ENCODE peak calls at places on chromosome 17, in eight cellular contexts. J is mucosa of descending colon, I is omental fat pad, K is progenitor cell of endocrine pancreas, N is upper lobe of right lung, V is ascending aorta, W is MM.1S, U is epithelial cell of proximal tubule. D is an unnamed sample.

GRCh38 chr17:32914181-32914580 is 13.8 kb upstream of the TMEM98 start:
- DNase-seq in J (no peak), I (no peak), K (no peak), N (no peak), V (no peak), W (no peak), U (no peak), D (no peak)

GRCh38 chr17:50261051-50261915 is 13.0 kb upstream of the TMEM92 start:
- DNase-seq in J (no peak), I (no peak), K (no peak), N (peak; percentile 42), V (no peak), W (no peak), U (no peak), D (peak; percentile 39)

GRCh38 chr17:81457917-81458555 is 54.6 kb downstream of the ACTG1 start:
- DNase-seq in J (no peak), I (no peak), K (no peak), N (no peak), V (no peak), W (no peak), U (no peak), D (no peak)

GRCh38 chr17:16377804-16378400 is 3.0 kb upstream of the UBB start:
- DNase-seq in J (no peak), I (no peak), K (no peak), N (no peak), V (no peak), W (no peak), U (no peak), D (no peak)

GRCh38 chr17:14304876-14305636 is 4.2 kb downstream of the HS3ST3B1 start:
- DNase-seq in J (no peak), I (no peak), K (no peak), N (no peak), V (no peak), W (no peak), U (no peak), D (no peak)

GRCh38 chr17:39576187-39576586 is 31.5 kb downstream of the NEUROD2 start:
- DNase-seq in J (no peak), I (no peak), K (no peak), N (no peak), V (no peak), W (no peak), U (no peak), D (no peak)

GRCh38 chr17:28912281-28912937 is 9.5 kb upstream of the DHRS13 start:
- DNase-seq in J (peak; percentile 86), I (no peak), K (no peak), N (no peak), V (no peak), W (no peak), U (no peak), D (no peak)

GRCh38 chr17:81392909-81393654 is 2.2 kb upstream of the BAHCC1 start:
- DNase-seq in J (peak; percentile 64), I (no peak), K (no peak), N (no peak), V (no peak), W (no peak), U (no peak), D (no peak)

GRCh38 chr17:1480747-1481465 is 11.6 kb downstream of the MYO1C start:
- DNase-seq in J (no peak), I (no peak), K (no peak), N (no peak), V (no peak), W (no peak), U (no peak), D (no peak)

GRCh38 chr17:55549140-55549539 is 37.9 kb upstream of the SMIM36 start:
- DNase-seq in J (no peak), I (no peak), K (no peak), N (no peak), V (no peak), W (peak; percentile 28), U (no peak), D (no peak)

GRCh38 chr17:72122002-72122310 is 1.1 kb downstream of the SOX9 start:
- DNase-seq in J (no peak), I (no peak), K (no peak), N (no peak), V (no peak), W (no peak), U (no peak), D (no peak)

DNA sequence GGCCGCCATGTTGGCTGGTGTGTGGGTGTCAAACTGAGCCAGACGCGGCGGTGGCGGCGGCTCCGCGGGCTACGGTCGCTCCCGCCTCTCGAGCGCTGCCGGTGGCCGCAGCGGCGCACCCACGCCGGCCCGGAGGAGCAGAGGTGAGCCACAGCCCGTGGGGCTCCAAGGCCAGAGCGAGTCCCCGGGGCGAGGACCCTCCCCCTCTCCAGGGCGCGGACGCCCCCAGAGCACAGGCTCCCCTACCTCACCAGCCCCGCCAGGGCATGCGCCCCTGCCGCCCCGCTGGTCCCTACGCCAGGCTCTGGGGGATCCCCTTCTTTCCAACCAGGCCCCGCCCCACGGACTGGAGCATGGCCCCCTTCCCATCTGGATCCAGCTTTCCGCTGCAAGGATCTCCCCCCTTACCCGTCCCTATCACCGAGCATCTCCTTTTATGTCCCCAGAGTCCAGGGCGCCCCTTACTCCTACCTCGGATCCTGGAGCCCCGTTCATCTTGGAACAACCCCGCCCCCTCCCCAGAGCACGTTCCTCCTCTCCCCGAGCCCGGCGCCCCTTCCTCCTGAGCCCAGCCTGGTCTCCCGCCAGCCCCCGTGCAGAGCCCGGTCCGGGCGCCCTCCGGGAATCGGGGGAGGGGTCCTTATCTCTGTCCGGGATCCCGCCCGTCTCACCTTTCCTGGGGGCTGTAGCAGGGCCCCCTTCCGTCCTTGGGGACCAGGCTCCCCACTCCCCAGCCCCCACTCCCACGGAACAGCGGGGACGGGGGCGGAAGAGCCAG is 412 bp downstream of the EPN2 start:
- DNase-seq in J (peak; percentile 73), I (peak; percentile 21), K (peak; percentile 39), N (peak; percentile 68), V (no peak), W (peak; percentile 23), U (no peak), D (peak; percentile 87)
- TF ChIP-seq CTCF in J (peak; percentile 31), I (no peak), K (peak; percentile 2), N (peak; percentile 35), V (no peak), W (peak; percentile 15), U (no peak), D (no peak)

GRCh38 chr17:77142689-77143088 is 1.9 kb downstream of the SEC14L1 start:
- DNase-seq in J (no peak), I (no peak), K (no peak), N (no peak), V (no peak), W (peak; percentile 37), U (no peak), D (no peak)

GRCh38 chr17:77143306-77143705 is 2.5 kb downstream of the SEC14L1 start:
- DNase-seq in J (no peak), I (no peak), K (no peak), N (no peak), V (no peak), W (peak; percentile 41), U (no peak), D (no peak)

GRCh38 chr17:77140878-77141767 is at the start of gene SEC14L1:
- DNase-seq in J (peak; percentile 66), I (no peak), K (peak; percentile 28), N (peak; percentile 72), V (no peak), W (peak; percentile 66), U (no peak), D (peak; percentile 90)

GRCh38 chr17:77141846-77142449 is 1.2 kb downstream of the SEC14L1 start:
- DNase-seq in J (no peak), I (no peak), K (no peak), N (no peak), V (no peak), W (no peak), U (no peak), D (no peak)

GRCh38 chr17:77140166-77140877 is 447 bp upstream of the SEC14L1 start:
- DNase-seq in J (peak; percentile 100), I (peak; percentile 98), K (peak; percentile 100), N (peak; percentile 100), V (peak; percentile 95), W (peak; percentile 99), U (no peak), D (peak; percentile 100)
- TF ChIP-seq CTCF in J (no peak), I (no peak), K (no peak), N (no peak), V (no peak), W (no peak), U (no peak), D (peak; percentile 8)

GRCh38 chr17:3723188-3723555 is 531 bp upstream of the HASPIN start:
- DNase-seq in J (no peak), I (no peak), K (no peak), N (no peak), V (no peak), W (no peak), U (no peak), D (no peak)

GRCh38 chr17:3722716-3723115 is 987 bp upstream of the HASPIN start:
- DNase-seq in J (no peak), I (no peak), K (no peak), N (no peak), V (no peak), W (no peak), U (no peak), D (no peak)

GRCh38 chr17:3727041-3727440 is 3.3 kb downstream of the HASPIN start:
- DNase-seq in J (no peak), I (no peak), K (no peak), N (no peak), V (no peak), W (no peak), U (no peak), D (no peak)

GRCh38 chr17:3724373-3725077 is 822 bp downstream of the HASPIN start:
- DNase-seq in J (peak; percentile 38), I (no peak), K (no peak), N (peak; percentile 62), V (no peak), W (no peak), U (no peak), D (no peak)

GRCh38 chr17:3723556-3724372 is at the start of gene HASPIN:
- DNase-seq in J (peak; percentile 96), I (peak; percentile 85), K (peak; percentile 89), N (peak; percentile 96), V (peak; percentile 45), W (peak; percentile 95), U (peak; percentile 6), D (peak; percentile 97)
- TF ChIP-seq CTCF in J (peak; percentile 6), I (no peak), K (peak; percentile 49), N (peak; percentile 36), V (peak; percentile 37), W (peak; percentile 15), U (peak; percentile 27), D (peak; percentile 46)

GRCh38 chr17:9038380-9038779 is 17.1 kb downstream of the NTN1 start:
- DNase-seq in J (no peak), I (no peak), K (no peak), N (no peak), V (no peak), W (no peak), U (no peak), D (no peak)

GRCh38 chr17:9035249-9035648 is 13.9 kb downstream of the NTN1 start:
- DNase-seq in J (no peak), I (no peak), K (no peak), N (no peak), V (no peak), W (no peak), U (no peak), D (no peak)

GRCh38 chr17:9032583-9032982 is 11.3 kb downstream of the NTN1 start:
- DNase-seq in J (no peak), I (no peak), K (no peak), N (no peak), V (no peak), W (no peak), U (no peak), D (no peak)

GRCh38 chr17:9036336-9036735 is 15.0 kb downstream of the NTN1 start:
- DNase-seq in J (no peak), I (no peak), K (no peak), N (no peak), V (no peak), W (no peak), U (no peak), D (no peak)

GRCh38 chr17:9037741-9038140 is 16.4 kb downstream of the NTN1 start:
- DNase-seq in J (no peak), I (no peak), K (no peak), N (no peak), V (no peak), W (no peak), U (no peak), D (no peak)
- TF ChIP-seq CTCF in J (no peak), I (no peak), K (no peak), N (no peak), V (no peak), W (no peak), U (no peak), D (no peak)

D was measured in spleen.